ENCODE peak calls at places on chromosome 15, in nine cellular contexts. One of them, this sample, is unnamed.

GRCh38 chr15:29910068-29910467 is 87.8 kb upstream of the TJP1 start:
- DNase-seq in M059J: peak; percentile 20
- DNase-seq in natural killer cell treated with Interleukin-12 subunit alpha and Interleukin-12 subunit beta and Interleukin-15 and Interleukin-18, amount 100 ng/mL, for 72 hours: no peak
- DNase-seq in EH: no peak
- DNase-seq in dermis microvascular lymphatic vessel endothelial cell: no peak
- DNase-seq in anterior cingulate cortex: no peak
- DNase-seq in ovary: no peak
- DNase-seq in GM03348: no peak
- DNase-seq in AG04450: no peak
- DNase-seq in this sample: no peak

GRCh38 chr15:92904832-92905640 is 4.9 kb downstream of the CHD2 start:
- DNase-seq in M059J: no peak
- DNase-seq in natural killer cell treated with Interleukin-12 subunit alpha and Interleukin-12 subunit beta and Interleukin-15 and Interleukin-18, amount 100 ng/mL, for 72 hours: no peak
- DNase-seq in EH: no peak
- DNase-seq in dermis microvascular lymphatic vessel endothelial cell: no peak
- DNase-seq in anterior cingulate cortex: no peak
- DNase-seq in ovary: no peak
- DNase-seq in GM03348: no peak
- DNase-seq in AG04450: no peak
- DNase-seq in this sample: no peak

GRCh38 chr15:75172168-75172841 is 29.4 kb upstream of the C15orf39 start:
- DNase-seq in M059J: peak; percentile 53
- DNase-seq in natural killer cell treated with Interleukin-12 subunit alpha and Interleukin-12 subunit beta and Interleukin-15 and Interleukin-18, amount 100 ng/mL, for 72 hours: peak; percentile 45
- DNase-seq in EH: no peak
- DNase-seq in dermis microvascular lymphatic vessel endothelial cell: no peak
- DNase-seq in anterior cingulate cortex: no peak
- DNase-seq in ovary: no peak
- DNase-seq in GM03348: no peak
- DNase-seq in AG04450: no peak
- DNase-seq in this sample: no peak

GRCh38 chr15:36252117-36252711 is 327.2 kb upstream of the CDIN1 start:
- DNase-seq in M059J: no peak
- DNase-seq in natural killer cell treated with Interleukin-12 subunit alpha and Interleukin-12 subunit beta and Interleukin-15 and Interleukin-18, amount 100 ng/mL, for 72 hours: no peak
- DNase-seq in EH: no peak
- DNase-seq in dermis microvascular lymphatic vessel endothelial cell: no peak
- DNase-seq in anterior cingulate cortex: no peak
- DNase-seq in ovary: no peak
- DNase-seq in GM03348: no peak
- DNase-seq in AG04450: no peak
- DNase-seq in this sample: no peak

GRCh38 chr15:99547474-99547873 is 18.3 kb upstream of the MEF2A start:
- DNase-seq in M059J: no peak
- DNase-seq in natural killer cell treated with Interleukin-12 subunit alpha and Interleukin-12 subunit beta and Interleukin-15 and Interleukin-18, amount 100 ng/mL, for 72 hours: no peak
- DNase-seq in EH: no peak
- DNase-seq in dermis microvascular lymphatic vessel endothelial cell: no peak
- DNase-seq in anterior cingulate cortex: no peak
- DNase-seq in ovary: no peak
- DNase-seq in GM03348: no peak
- DNase-seq in AG04450: no peak
- DNase-seq in this sample: no peak

GRCh38 chr15:58165661-58166060 is 27.5 kb downstream of the AQP9 start:
- DNase-seq in M059J: peak; percentile 4
- DNase-seq in natural killer cell treated with Interleukin-12 subunit alpha and Interleukin-12 subunit beta and Interleukin-15 and Interleukin-18, amount 100 ng/mL, for 72 hours: no peak
- DNase-seq in EH: peak; percentile 23
- DNase-seq in dermis microvascular lymphatic vessel endothelial cell: peak; percentile 29
- DNase-seq in anterior cingulate cortex: peak; percentile 16
- DNase-seq in ovary: peak; percentile 25
- DNase-seq in GM03348: no peak
- DNase-seq in AG04450: no peak
- DNase-seq in this sample: no peak

GRCh38 chr15:98794754-98795153 is 146.4 kb downstream of the IGF1R start:
- DNase-seq in M059J: no peak
- DNase-seq in natural killer cell treated with Interleukin-12 subunit alpha and Interleukin-12 subunit beta and Interleukin-15 and Interleukin-18, amount 100 ng/mL, for 72 hours: no peak
- DNase-seq in EH: no peak
- DNase-seq in dermis microvascular lymphatic vessel endothelial cell: no peak
- DNase-seq in anterior cingulate cortex: no peak
- DNase-seq in ovary: peak; percentile 32
- DNase-seq in GM03348: no peak
- DNase-seq in AG04450: peak; percentile 56
- DNase-seq in this sample: no peak

GRCh38 chr15:39661776-39662175 is 80.9 kb downstream of the THBS1 start:
- DNase-seq in M059J: peak; percentile 25
- DNase-seq in natural killer cell treated with Interleukin-12 subunit alpha and Interleukin-12 subunit beta and Interleukin-15 and Interleukin-18, amount 100 ng/mL, for 72 hours: no peak
- DNase-seq in EH: peak; percentile 38
- DNase-seq in dermis microvascular lymphatic vessel endothelial cell: no peak
- DNase-seq in anterior cingulate cortex: no peak
- DNase-seq in ovary: no peak
- DNase-seq in GM03348: no peak
- DNase-seq in AG04450: no peak
- DNase-seq in this sample: no peak

GRCh38 chr15:70099167-70099965 is 1.6 kb upstream of the TLE3 start:
- DNase-seq in M059J: peak; percentile 95
- DNase-seq in natural killer cell treated with Interleukin-12 subunit alpha and Interleukin-12 subunit beta and Interleukin-15 and Interleukin-18, amount 100 ng/mL, for 72 hours: peak; percentile 100
- DNase-seq in EH: peak; percentile 99
- DNase-seq in dermis microvascular lymphatic vessel endothelial cell: peak; percentile 99
- DNase-seq in anterior cingulate cortex: peak; percentile 100
- DNase-seq in ovary: peak; percentile 100
- DNase-seq in GM03348: peak; percentile 100
- DNase-seq in AG04450: peak; percentile 99
- DNase-seq in this sample: peak; percentile 99

GRCh38 chr15:85479071-85479647 is 98.8 kb downstream of the AKAP13 start:
- DNase-seq in M059J: peak; percentile 92
- DNase-seq in natural killer cell treated with Interleukin-12 subunit alpha and Interleukin-12 subunit beta and Interleukin-15 and Interleukin-18, amount 100 ng/mL, for 72 hours: no peak
- DNase-seq in EH: peak; percentile 87
- DNase-seq in dermis microvascular lymphatic vessel endothelial cell: peak; percentile 75
- DNase-seq in anterior cingulate cortex: no peak
- DNase-seq in ovary: no peak
- DNase-seq in GM03348: peak; percentile 75
- DNase-seq in AG04450: no peak
- DNase-seq in this sample: no peak

GRCh38 chr15:101635944-101636727 is 16.0 kb downstream of the TM2D3 start:
- DNase-seq in M059J: no peak
- DNase-seq in natural killer cell treated with Interleukin-12 subunit alpha and Interleukin-12 subunit beta and Interleukin-15 and Interleukin-18, amount 100 ng/mL, for 72 hours: no peak
- DNase-seq in EH: no peak
- DNase-seq in dermis microvascular lymphatic vessel endothelial cell: no peak
- DNase-seq in anterior cingulate cortex: no peak
- DNase-seq in ovary: no peak
- DNase-seq in GM03348: no peak
- DNase-seq in AG04450: no peak
- DNase-seq in this sample: no peak

GRCh38 chr15:50280271-50280670 is 14.7 kb upstream of the HDC start:
- DNase-seq in M059J: peak; percentile 90
- DNase-seq in natural killer cell treated with Interleukin-12 subunit alpha and Interleukin-12 subunit beta and Interleukin-15 and Interleukin-18, amount 100 ng/mL, for 72 hours: no peak
- DNase-seq in EH: no peak
- DNase-seq in dermis microvascular lymphatic vessel endothelial cell: no peak
- DNase-seq in anterior cingulate cortex: no peak
- DNase-seq in ovary: no peak
- DNase-seq in GM03348: no peak
- DNase-seq in AG04450: no peak
- DNase-seq in this sample: no peak

GRCh38 chr15:25844981-25845680 is 18.0 kb downstream of the ATP10A start:
- DNase-seq in M059J: no peak
- DNase-seq in natural killer cell treated with Interleukin-12 subunit alpha and Interleukin-12 subunit beta and Interleukin-15 and Interleukin-18, amount 100 ng/mL, for 72 hours: no peak
- DNase-seq in EH: no peak
- DNase-seq in dermis microvascular lymphatic vessel endothelial cell: no peak
- DNase-seq in anterior cingulate cortex: no peak
- DNase-seq in ovary: no peak
- DNase-seq in GM03348: no peak
- DNase-seq in AG04450: no peak
- DNase-seq in this sample: no peak

GRCh38 chr15:59762558-59762957 is 73.4 kb upstream of the BNIP2 start:
- DNase-seq in M059J: peak; percentile 39
- DNase-seq in natural killer cell treated with Interleukin-12 subunit alpha and Interleukin-12 subunit beta and Interleukin-15 and Interleukin-18, amount 100 ng/mL, for 72 hours: no peak
- DNase-seq in EH: no peak
- DNase-seq in dermis microvascular lymphatic vessel endothelial cell: no peak
- DNase-seq in anterior cingulate cortex: no peak
- DNase-seq in ovary: no peak
- DNase-seq in GM03348: no peak
- DNase-seq in AG04450: no peak
- DNase-seq in this sample: no peak

GRCh38 chr15:76057332-76058000 is 2.3 kb upstream of the TMEM266 start:
- DNase-seq in M059J: peak; percentile 29
- DNase-seq in natural killer cell treated with Interleukin-12 subunit alpha and Interleukin-12 subunit beta and Interleukin-15 and Interleukin-18, amount 100 ng/mL, for 72 hours: no peak
- DNase-seq in EH: peak; percentile 46
- DNase-seq in dermis microvascular lymphatic vessel endothelial cell: peak; percentile 46
- DNase-seq in anterior cingulate cortex: peak; percentile 38
- DNase-seq in ovary: no peak
- DNase-seq in GM03348: peak; percentile 62
- DNase-seq in AG04450: no peak
- DNase-seq in this sample: no peak

GRCh38 chr15:100002091-100002620 is 268.9 kb upstream of the LYSMD4 start:
- DNase-seq in M059J: no peak
- DNase-seq in natural killer cell treated with Interleukin-12 subunit alpha and Interleukin-12 subunit beta and Interleukin-15 and Interleukin-18, amount 100 ng/mL, for 72 hours: no peak
- DNase-seq in EH: no peak
- DNase-seq in dermis microvascular lymphatic vessel endothelial cell: no peak
- DNase-seq in anterior cingulate cortex: no peak
- DNase-seq in ovary: no peak
- DNase-seq in GM03348: no peak
- DNase-seq in AG04450: no peak
- DNase-seq in this sample: no peak

GRCh38 chr15:22810033-22810734 is 23.7 kb downstream of the NIPA1 start:
- DNase-seq in M059J: no peak
- DNase-seq in natural killer cell treated with Interleukin-12 subunit alpha and Interleukin-12 subunit beta and Interleukin-15 and Interleukin-18, amount 100 ng/mL, for 72 hours: no peak
- DNase-seq in EH: no peak
- DNase-seq in dermis microvascular lymphatic vessel endothelial cell: no peak
- DNase-seq in anterior cingulate cortex: no peak
- DNase-seq in ovary: no peak
- DNase-seq in GM03348: no peak
- DNase-seq in AG04450: no peak
- DNase-seq in this sample: no peak

GRCh38 chr15:48978638-48979037 is 14.9 kb upstream of the SHC4 start:
- DNase-seq in M059J: no peak
- DNase-seq in natural killer cell treated with Interleukin-12 subunit alpha and Interleukin-12 subunit beta and Interleukin-15 and Interleukin-18, amount 100 ng/mL, for 72 hours: no peak
- DNase-seq in EH: peak; percentile 11
- DNase-seq in dermis microvascular lymphatic vessel endothelial cell: no peak
- DNase-seq in anterior cingulate cortex: no peak
- DNase-seq in ovary: no peak
- DNase-seq in GM03348: no peak
- DNase-seq in AG04450: no peak
- DNase-seq in this sample: no peak

GRCh38 chr15:38072507-38073277 is 138.3 kb downstream of the TMCO5A start:
- DNase-seq in M059J: peak; percentile 81
- DNase-seq in natural killer cell treated with Interleukin-12 subunit alpha and Interleukin-12 subunit beta and Interleukin-15 and Interleukin-18, amount 100 ng/mL, for 72 hours: no peak
- DNase-seq in EH: peak; percentile 71
- DNase-seq in dermis microvascular lymphatic vessel endothelial cell: peak; percentile 68
- DNase-seq in anterior cingulate cortex: peak; percentile 86
- DNase-seq in ovary: peak; percentile 67
- DNase-seq in GM03348: peak; percentile 89
- DNase-seq in AG04450: no peak
- DNase-seq in this sample: peak; percentile 55

GRCh38 chr15:71223516-71223915 is 108.2 kb downstream of the THSD4 start:
- DNase-seq in M059J: no peak
- DNase-seq in natural killer cell treated with Interleukin-12 subunit alpha and Interleukin-12 subunit beta and Interleukin-15 and Interleukin-18, amount 100 ng/mL, for 72 hours: peak; percentile 13
- DNase-seq in EH: no peak
- DNase-seq in dermis microvascular lymphatic vessel endothelial cell: no peak
- DNase-seq in anterior cingulate cortex: no peak
- DNase-seq in ovary: no peak
- DNase-seq in GM03348: no peak
- DNase-seq in AG04450: no peak
- DNase-seq in this sample: no peak

GRCh38 chr15:92884813-92885461 is 15.2 kb upstream of the CHD2 start:
- DNase-seq in M059J: no peak
- DNase-seq in natural killer cell treated with Interleukin-12 subunit alpha and Interleukin-12 subunit beta and Interleukin-15 and Interleukin-18, amount 100 ng/mL, for 72 hours: no peak
- DNase-seq in EH: peak; percentile 43
- DNase-seq in dermis microvascular lymphatic vessel endothelial cell: peak; percentile 14
- DNase-seq in anterior cingulate cortex: no peak
- DNase-seq in ovary: no peak
- DNase-seq in GM03348: no peak
- DNase-seq in AG04450: no peak
- DNase-seq in this sample: peak; percentile 55

GRCh38 chr15:68791431-68792283 is 29.0 kb downstream of the ANP32A start:
- DNase-seq in M059J: no peak
- DNase-seq in natural killer cell treated with Interleukin-12 subunit alpha and Interleukin-12 subunit beta and Interleukin-15 and Interleukin-18, amount 100 ng/mL, for 72 hours: peak; percentile 89
- DNase-seq in EH: no peak
- DNase-seq in dermis microvascular lymphatic vessel endothelial cell: no peak
- DNase-seq in anterior cingulate cortex: no peak
- DNase-seq in ovary: no peak
- DNase-seq in GM03348: no peak
- DNase-seq in AG04450: no peak
- DNase-seq in this sample: peak; percentile 18

This sample was measured in T-helper 1 cell.